ENCODE peak calls at places on chromosome 16, in four cellular contexts. H is body of pancreas, Q is Karpas-422, V is IMR-90. J is an unnamed sample.
A peak's percentile ranks its signal among the peaks of the same experiment; 100 is the strongest.

GRCh38 chr16:77555101-77555500 is 120.3 kb upstream of the ADAMTS18 start:
- DNase-seq in H (no peak), Q (no peak), V (no peak), J (no peak)

GRCh38 chr16:2964416-2965223 is 545 bp downstream of the KREMEN2 start:
- DNase-seq in H (peak; percentile 58), Q (peak; percentile 96), V (no peak), J (no peak)

GRCh38 chr16:48617711-48618148 is 7.8 kb upstream of the N4BP1 start:
- DNase-seq in H (peak; percentile 71), Q (no peak), V (peak; percentile 63), J (peak; percentile 49)

GRCh38 chr16:4869147-4869790 is 22.0 kb downstream of the UBN1 start:
- DNase-seq in H (peak; percentile 72), Q (no peak), V (no peak), J (no peak)

GRCh38 chr16:57601801-57602478 is 26.5 kb upstream of the ADGRG1 start:
- DNase-seq in H (peak; percentile 47), Q (no peak), V (no peak), J (no peak)

GRCh38 chr16:85249418-85249817 is 137.1 kb upstream of the CIBAR2 start:
- DNase-seq in H (peak; percentile 94), Q (no peak), V (no peak), J (no peak)

GRCh38 chr16:11681977-11682654 is 13.9 kb downstream of the SNN start:
- DNase-seq in H (peak; percentile 52), Q (peak; percentile 89), V (no peak), J (no peak)

GRCh38 chr16:14070877-14071575 is at the start of gene MRTFB:
- DNase-seq in H (peak; percentile 90), Q (peak; percentile 90), V (peak; percentile 27), J (peak; percentile 49)

J was measured in astrocyte of the spinal cord.